ENCODE peak calls at places on chromosomes 3 and 15, in seven cellular contexts. U is HCT116, Z is RWPE2, D is lower lobe of right lung, Q is AG10803, X is Calu3, P is EL. M is an unnamed sample.
A peak's percentile ranks its signal among the peaks of the same experiment; 100 is the strongest.

GRCh38 chr15:37140531-37141053 is 40.2 kb upstream of the MEIS2 start:
- DNase-seq in D (no peak), P (peak; percentile 23), U (no peak), Q (peak; percentile 53), X (no peak), Z (no peak), M (no peak)

GRCh38 chr3:17965331-17965730 is 222.9 kb upstream of the TBC1D5 start:
- DNase-seq in X (no peak), Q (no peak), D (no peak), U (no peak), P (no peak), Z (no peak), M (no peak)

GRCh38 chr3:171772427-171773056 is 37.7 kb downstream of the PLD1 start:
- DNase-seq in Z (no peak), Q (peak; percentile 62), X (peak; percentile 82), D (no peak), P (peak; percentile 59), U (peak; percentile 52), M (peak; percentile 59)

GRCh38 chr15:92817339-92817886 is 82.7 kb upstream of the CHD2 start:
- DNase-seq in Z (peak; percentile 25), X (no peak), U (no peak), D (no peak), P (no peak), Q (no peak), M (no peak)

GRCh38 chr3:120160050-120160449 is 65.8 kb upstream of the GSK3B start:
- DNase-seq in U (peak; percentile 61), Z (peak; percentile 86), Q (peak; percentile 100), P (peak; percentile 99), X (peak; percentile 76), D (peak; percentile 78), M (peak; percentile 81)

GRCh38 chr3:165185707-165186327 is 10.4 kb downstream of the SLITRK3 start:
- DNase-seq in X (peak; percentile 81), U (peak; percentile 67), Q (peak; percentile 56), D (peak; percentile 22), P (peak; percentile 44), Z (no peak), M (no peak)

GRCh38 chr3:127182848-127183714 is 9.8 kb upstream of the PRR23E start:
- DNase-seq in U (peak; percentile 6), X (peak; percentile 61), P (no peak), D (no peak), Z (no peak), Q (no peak), M (peak; percentile 48)

GRCh38 chr3:189186093-189186492 is 14.3 kb downstream of the TPRG1 start:
- DNase-seq in U (no peak), P (peak; percentile 38), Z (no peak), Q (peak; percentile 8), X (peak; percentile 75), D (no peak), M (peak; percentile 79)

GRCh38 chr3:194121881-194122280 is 14.1 kb upstream of the HES1 start:
- DNase-seq in Q (no peak), U (no peak), D (no peak), P (peak; percentile 32), X (no peak), Z (no peak), M (no peak)

GRCh38 chr3:9687514-9687913 is 16.1 kb upstream of the CPNE9 start:
- DNase-seq in P (no peak), Z (no peak), D (no peak), U (no peak), X (no peak), Q (no peak), M (no peak)

GRCh38 chr3:13015286-13016082 is 57.7 kb downstream of the IQSEC1 start:
- DNase-seq in U (no peak), D (peak; percentile 76), Z (no peak), P (no peak), Q (no peak), X (no peak), M (no peak)

GRCh38 chr3:134597390-134597975 is 53.3 kb downstream of the KY start:
- DNase-seq in P (no peak), X (no peak), Q (peak; percentile 33), Z (no peak), U (no peak), D (no peak), M (no peak)

GRCh38 chr15:69876030-69876429 is 221.7 kb downstream of the TLE3 start:
- DNase-seq in P (no peak), U (no peak), Q (no peak), X (no peak), D (no peak), Z (no peak), M (no peak)

GRCh38 chr3:192494176-192494575 is 233.2 kb downstream of the FGF12 start:
- DNase-seq in U (no peak), Z (no peak), D (no peak), P (no peak), X (no peak), Q (no peak), M (no peak)

GRCh38 chr3:43969944-43970343 is 271.7 kb upstream of the TOPAZ1 start:
- DNase-seq in X (no peak), P (no peak), U (no peak), Z (no peak), Q (no peak), D (no peak), M (no peak)

GRCh38 chr15:40084657-40085056 is 24.0 kb downstream of the BMF start:
- DNase-seq in Z (no peak), X (no peak), D (no peak), P (no peak), U (no peak), Q (no peak), M (no peak)